ENCODE peak calls at places on chromosomes 16 and 17, in four cellular contexts. R, X, I and P are unnamed samples.

GRCh38 chr16:16027728-16028310 is 78.4 kb downstream of the ABCC1 start:
- DNase-seq in R (no peak), X (no peak), I (no peak), P (no peak)

GRCh38 chr17:44900894-44901293 is 1.6 kb upstream of the EFTUD2 start:
- DNase-seq in R (peak; percentile 76), I (peak; percentile 77), X (no peak), P (no peak)

GRCh38 chr16:66001432-66001831 is 365.1 kb upstream of the CDH5 start:
- DNase-seq in R (peak; percentile 74), I (no peak), X (no peak), P (no peak)

GRCh38 chr16:2033057-2033911 is 6.6 kb downstream of the NHERF2 start:
- DNase-seq in I (peak; percentile 76), X (no peak), R (peak; percentile 46), P (no peak)

GRCh38 chr17:66431910-66432309 is 129.5 kb downstream of the PRKCA start:
- DNase-seq in X (no peak), R (peak; percentile 93), I (peak; percentile 88), P (no peak)

GRCh38 chr16:89643769-89644300 is 13.7 kb downstream of the CHMP1A start:
- DNase-seq in R (no peak), I (no peak), X (no peak), P (no peak)

GRCh38 chr17:64020068-64020766 is at the start of gene ICAM2:
- DNase-seq in X (peak; percentile 81), R (no peak), I (no peak), P (no peak)

GRCh38 chr16:8852534-8852933 is 16.3 kb downstream of the CARHSP1 start:
- DNase-seq in X (peak; percentile 16), R (no peak), I (no peak), P (no peak)

GRCh38 chr17:2011421-2012371 is 13.4 kb downstream of the RTN4RL1 start:
- DNase-seq in X (peak; percentile 70), R (peak; percentile 95), I (peak; percentile 38), P (no peak)

GRCh38 chr16:35651841-35652240 is 2192.4 kb downstream of the TP53TG3F start:
- DNase-seq in X (no peak), R (no peak), I (no peak), P (no peak)

GRCh38 chr17:31476525-31477416 is 85.3 kb downstream of the RAB11FIP4 start:
- DNase-seq in I (no peak), X (no peak), R (no peak), P (no peak)
- TF ChIP-seq CTCF in I (no peak), X (no peak), R (no peak), P (no peak)

GRCh38 chr17:51487947-51488346 is 227.6 kb downstream of the UTP18 start:
- DNase-seq in I (no peak), R (peak; percentile 56), X (no peak), P (no peak)
- TF ChIP-seq CTCF in I (no peak), R (peak; percentile 60), X (no peak), P (peak; percentile 47)

DNA sequence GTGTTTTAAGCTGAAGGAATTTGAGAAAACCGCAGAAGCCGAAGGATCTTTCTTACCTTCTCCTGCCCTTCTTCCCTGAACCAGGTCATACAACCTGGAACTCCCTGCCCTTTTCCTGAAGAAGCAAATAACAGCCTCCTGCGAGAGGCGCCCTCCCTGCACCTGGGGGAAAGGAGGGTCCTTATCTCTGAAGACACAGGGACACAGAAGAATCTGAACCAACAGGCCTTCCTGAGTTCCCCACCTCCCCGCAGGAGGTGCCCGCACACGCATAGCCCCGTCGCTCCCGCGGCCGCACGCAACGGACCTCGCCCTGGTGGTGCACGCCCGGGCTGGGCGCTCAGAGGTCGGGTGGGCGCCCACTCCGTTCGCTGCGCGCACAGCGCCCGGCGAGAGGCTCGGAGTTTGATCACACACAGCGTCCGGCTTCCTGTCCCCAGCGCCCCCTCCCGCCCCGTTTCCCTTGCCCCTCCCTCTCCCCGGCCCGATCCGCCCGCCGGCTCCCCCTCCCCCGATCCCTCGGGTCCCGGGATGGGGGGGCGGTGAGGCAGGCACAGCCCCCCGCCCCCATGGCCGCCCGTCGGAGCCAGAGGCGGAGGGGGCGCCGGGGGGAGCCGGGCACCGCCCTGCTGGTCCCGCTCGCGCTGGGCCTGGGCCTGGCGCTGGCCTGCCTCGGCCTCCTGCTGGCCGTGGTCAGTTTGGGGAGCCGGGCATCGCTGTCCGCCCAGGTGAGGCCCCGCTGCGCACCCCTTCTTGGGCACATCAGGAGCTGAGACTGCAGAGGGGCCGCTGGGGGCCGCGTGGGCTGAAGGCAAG is at the start of gene TNFSF12:
- DNase-seq in I (no peak), X (peak; percentile 84), R (peak; percentile 31), P (no peak)
- TF ChIP-seq CTCF in I (peak; percentile 53), X (peak; percentile 19), R (no peak), P (peak; percentile 31)

DNA sequence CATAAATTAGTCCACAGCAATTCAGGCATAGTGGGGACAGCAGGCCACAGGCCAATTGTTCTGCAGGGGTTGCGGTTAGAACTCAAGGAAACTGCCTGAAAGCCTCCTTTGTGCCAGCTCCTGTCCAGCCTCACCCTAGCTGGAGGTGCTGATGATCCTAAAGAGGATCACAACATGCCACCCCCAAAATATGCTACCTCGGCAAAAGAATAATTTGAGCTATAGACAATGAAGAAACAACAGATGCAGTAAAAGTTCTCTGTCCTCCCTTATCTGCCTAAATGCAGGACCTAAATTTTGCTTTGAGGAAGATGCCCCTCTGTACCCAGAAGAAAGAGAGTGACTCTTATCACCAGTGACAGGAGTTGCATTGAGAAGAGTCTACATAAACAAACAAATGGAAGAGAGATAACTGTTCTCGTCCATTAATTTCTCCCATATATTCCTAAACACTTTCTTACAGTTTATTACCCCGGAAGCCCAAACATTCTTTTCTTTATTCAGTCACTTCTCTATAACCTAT is 14.7 kb downstream of the ALOX15 start:
- DNase-seq in X (no peak), I (no peak), R (no peak), P (no peak)
- TF ChIP-seq CTCF in X (no peak), I (no peak), R (no peak), P (no peak)

GRCh38 chr16:51759329-51759728 is 608.3 kb upstream of the SALL1 start:
- DNase-seq in R (no peak), X (no peak), I (no peak), P (no peak)

GRCh38 chr16:51757124-51757470 is 606.0 kb upstream of the SALL1 start:
- DNase-seq in R (no peak), I (no peak), X (no peak), P (no peak)

GRCh38 chr16:51755039-51755501 is 604.0 kb upstream of the SALL1 start:
- DNase-seq in X (no peak), I (no peak), R (no peak), P (no peak)

GRCh38 chr16:51757921-51758479 is 606.9 kb upstream of the SALL1 start:
- DNase-seq in X (no peak), I (no peak), R (no peak), P (no peak)

DNA sequence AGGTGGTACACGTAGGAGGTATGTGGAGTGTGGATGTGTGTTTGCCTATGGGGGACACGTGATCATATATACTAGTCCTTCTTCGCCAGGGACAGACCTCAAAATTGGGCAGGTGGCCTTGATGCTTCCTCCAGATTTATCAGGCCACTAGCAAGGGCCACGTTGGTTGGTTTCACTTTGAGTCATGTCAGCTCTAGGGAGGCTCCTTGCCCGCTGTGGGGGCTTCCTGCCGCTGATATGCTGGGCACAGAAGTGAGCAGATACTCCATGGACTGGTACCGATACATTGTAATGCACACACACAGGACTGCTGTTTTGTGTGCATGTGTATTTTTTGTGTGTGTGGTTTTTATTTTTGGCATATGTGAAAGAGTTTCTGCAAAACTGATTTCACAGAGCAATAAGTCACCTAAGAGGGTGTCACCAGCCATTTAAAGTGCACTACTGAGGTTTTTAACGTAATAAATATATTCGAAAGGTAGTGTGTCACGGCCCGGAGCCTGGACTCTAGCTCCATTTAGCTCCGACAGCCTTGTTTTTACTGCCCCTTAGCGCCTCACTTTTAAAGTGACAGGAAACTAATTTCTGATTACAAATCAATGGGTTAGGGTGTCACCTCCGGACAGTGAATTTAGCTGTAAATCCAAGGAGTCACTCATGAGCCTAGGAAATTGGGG is 605.5 kb upstream of the SALL1 start:
- DNase-seq in R (no peak), X (no peak), I (no peak), P (no peak)
- TF ChIP-seq CTCF in R (no peak), X (no peak), I (no peak), P (no peak)

DNA sequence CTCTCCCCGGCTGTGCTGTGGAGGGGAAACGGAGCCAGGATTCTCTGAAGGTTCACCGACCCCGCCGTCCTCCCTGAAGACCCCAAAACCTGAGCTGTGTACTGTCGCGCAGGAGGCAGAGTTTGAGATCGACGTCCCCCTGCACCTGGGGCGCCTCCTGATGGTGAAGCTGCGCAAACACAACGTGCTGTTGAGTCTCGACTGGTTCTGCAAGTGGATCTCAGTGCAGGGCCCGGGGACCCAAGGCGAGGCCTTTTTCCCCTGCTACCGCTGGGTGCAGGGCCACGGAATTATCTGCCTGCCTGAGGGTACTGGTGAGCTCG is 62.6 kb upstream of the TEKT1 start:
- DNase-seq in I (no peak), R (no peak), X (no peak), P (no peak)
- TF ChIP-seq CTCF in I (peak; percentile 66), R (peak; percentile 53), X (peak; percentile 26), P (peak; percentile 58)

DNA sequence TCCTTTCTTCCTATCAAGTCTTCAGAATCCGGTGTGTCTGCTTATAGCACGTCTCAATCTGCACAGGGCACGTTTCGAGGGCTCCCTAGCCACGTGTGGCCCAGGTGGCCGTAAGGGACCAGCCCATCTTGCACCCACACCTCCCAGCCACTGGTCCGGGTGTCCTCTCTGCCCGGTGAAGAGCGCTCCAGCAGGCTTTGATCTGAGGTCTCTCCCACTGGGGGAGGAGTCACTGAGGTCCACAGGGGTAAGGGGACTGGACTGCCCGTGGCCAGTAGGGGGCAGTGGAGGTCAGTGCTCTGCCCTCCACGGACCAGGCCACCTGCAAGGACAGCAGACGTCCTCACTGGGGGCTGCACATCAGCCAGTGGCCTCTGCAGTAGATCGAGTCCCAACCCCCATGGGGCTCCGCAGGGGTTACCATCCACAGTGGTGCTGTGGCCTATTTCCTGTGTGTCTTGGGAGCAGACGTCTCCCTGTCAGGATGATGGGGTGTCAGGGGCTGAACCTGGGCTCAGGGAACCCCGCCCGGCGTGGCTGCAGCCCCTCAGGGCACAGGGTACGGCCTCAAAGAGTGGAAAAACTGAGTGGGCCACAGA is 204.1 kb upstream of the CIBAR2 start:
- DNase-seq in I (peak; percentile 32), X (peak; percentile 69), R (peak; percentile 60), P (peak; percentile 62)
- TF ChIP-seq CTCF in I (peak; percentile 93), X (peak; percentile 86), R (peak; percentile 77), P (peak; percentile 85)

GRCh38 chr17:32769846-32770245 is 107.1 kb downstream of the MYO1D start:
- DNase-seq in X (no peak), I (no peak), R (peak; percentile 20), P (no peak)
- TF ChIP-seq CTCF in X (peak; percentile 13), I (peak; percentile 14), R (peak; percentile 44), P (peak; percentile 37)